ENCODE peak calls at places on chromosomes 13 and 19, in five cellular contexts. One of them, this sample, is unnamed.
A peak's percentile ranks its signal among the peaks of the same experiment; 100 is the strongest.

GRCh38 chr13:114012921-114013320 is 39.0 kb upstream of the C13orf46 start:
- DNase-seq in D341Med: no peak
- DNase-seq in stimulated activated CD8-positive, alpha-beta memory T cell treated with anti-CD3 and anti-CD28 coated beads, Interleukin-4, amount 100 ng/mL, for 48 hours: no peak
- DNase-seq in stimulated activated CD4-positive, alpha-beta T cell treated with anti-CD3 and anti-CD28 coated beads, Interleukin-12 subunit alpha, Interleukin-12 subunit beta, amount 100 ng/mL, for 48 hours: no peak
- DNase-seq in SW480: no peak
- DNase-seq in this sample: no peak

GRCh38 chr19:33214621-33215020 is 11.0 kb downstream of the SLC7A10 start:
- DNase-seq in D341Med: peak; percentile 66
- DNase-seq in stimulated activated CD8-positive, alpha-beta memory T cell treated with anti-CD3 and anti-CD28 coated beads, Interleukin-4, amount 100 ng/mL, for 48 hours: no peak
- DNase-seq in stimulated activated CD4-positive, alpha-beta T cell treated with anti-CD3 and anti-CD28 coated beads, Interleukin-12 subunit alpha, Interleukin-12 subunit beta, amount 100 ng/mL, for 48 hours: no peak
- DNase-seq in SW480: peak; percentile 33
- DNase-seq in this sample: no peak

GRCh38 chr19:39038098-39038497 is 5.7 kb upstream of the FBXO27 start:
- DNase-seq in D341Med: peak; percentile 84
- DNase-seq in stimulated activated CD8-positive, alpha-beta memory T cell treated with anti-CD3 and anti-CD28 coated beads, Interleukin-4, amount 100 ng/mL, for 48 hours: peak; percentile 31
- DNase-seq in stimulated activated CD4-positive, alpha-beta T cell treated with anti-CD3 and anti-CD28 coated beads, Interleukin-12 subunit alpha, Interleukin-12 subunit beta, amount 100 ng/mL, for 48 hours: no peak
- DNase-seq in SW480: peak; percentile 58
- DNase-seq in this sample: peak; percentile 3

GRCh38 chr19:38975214-38975860 is at the start of gene FBXO17:
- DNase-seq in D341Med: peak; percentile 83
- DNase-seq in stimulated activated CD8-positive, alpha-beta memory T cell treated with anti-CD3 and anti-CD28 coated beads, Interleukin-4, amount 100 ng/mL, for 48 hours: no peak
- DNase-seq in stimulated activated CD4-positive, alpha-beta T cell treated with anti-CD3 and anti-CD28 coated beads, Interleukin-12 subunit alpha, Interleukin-12 subunit beta, amount 100 ng/mL, for 48 hours: no peak
- DNase-seq in SW480: peak; percentile 77
- DNase-seq in this sample: peak; percentile 8

GRCh38 chr13:19181021-19181620 is 503 bp downstream of the TUBA3C start:
- DNase-seq in D341Med: no peak
- DNase-seq in stimulated activated CD8-positive, alpha-beta memory T cell treated with anti-CD3 and anti-CD28 coated beads, Interleukin-4, amount 100 ng/mL, for 48 hours: no peak
- DNase-seq in stimulated activated CD4-positive, alpha-beta T cell treated with anti-CD3 and anti-CD28 coated beads, Interleukin-12 subunit alpha, Interleukin-12 subunit beta, amount 100 ng/mL, for 48 hours: no peak
- DNase-seq in SW480: no peak
- DNase-seq in this sample: no peak

GRCh38 chr13:113589251-113589960 is 4.9 kb downstream of the TFDP1 start:
- DNase-seq in D341Med: no peak
- DNase-seq in stimulated activated CD8-positive, alpha-beta memory T cell treated with anti-CD3 and anti-CD28 coated beads, Interleukin-4, amount 100 ng/mL, for 48 hours: peak; percentile 20
- DNase-seq in stimulated activated CD4-positive, alpha-beta T cell treated with anti-CD3 and anti-CD28 coated beads, Interleukin-12 subunit alpha, Interleukin-12 subunit beta, amount 100 ng/mL, for 48 hours: no peak
- DNase-seq in SW480: no peak
- DNase-seq in this sample: no peak

GRCh38 chr13:31088826-31089420 is 72.8 kb downstream of the HSPH1 start:
- DNase-seq in D341Med: no peak
- DNase-seq in stimulated activated CD8-positive, alpha-beta memory T cell treated with anti-CD3 and anti-CD28 coated beads, Interleukin-4, amount 100 ng/mL, for 48 hours: no peak
- DNase-seq in stimulated activated CD4-positive, alpha-beta T cell treated with anti-CD3 and anti-CD28 coated beads, Interleukin-12 subunit alpha, Interleukin-12 subunit beta, amount 100 ng/mL, for 48 hours: no peak
- DNase-seq in SW480: no peak
- DNase-seq in this sample: no peak

GRCh38 chr19:56476671-56477428 is at the start of gene ZNF667:
- DNase-seq in D341Med: no peak
- DNase-seq in stimulated activated CD8-positive, alpha-beta memory T cell treated with anti-CD3 and anti-CD28 coated beads, Interleukin-4, amount 100 ng/mL, for 48 hours: peak; percentile 50
- DNase-seq in stimulated activated CD4-positive, alpha-beta T cell treated with anti-CD3 and anti-CD28 coated beads, Interleukin-12 subunit alpha, Interleukin-12 subunit beta, amount 100 ng/mL, for 48 hours: no peak
- DNase-seq in SW480: no peak
- DNase-seq in this sample: peak; percentile 77

GRCh38 chr19:19032420-19033175 is 719 bp downstream of the SUGP2 start:
- DNase-seq in D341Med: peak; percentile 90
- DNase-seq in stimulated activated CD8-positive, alpha-beta memory T cell treated with anti-CD3 and anti-CD28 coated beads, Interleukin-4, amount 100 ng/mL, for 48 hours: peak; percentile 92
- DNase-seq in stimulated activated CD4-positive, alpha-beta T cell treated with anti-CD3 and anti-CD28 coated beads, Interleukin-12 subunit alpha, Interleukin-12 subunit beta, amount 100 ng/mL, for 48 hours: peak; percentile 79
- DNase-seq in SW480: peak; percentile 31
- DNase-seq in this sample: peak; percentile 86

GRCh38 chr13:109666656-109667448 is 119.5 kb downstream of the IRS2 start:
- DNase-seq in D341Med: no peak
- DNase-seq in stimulated activated CD8-positive, alpha-beta memory T cell treated with anti-CD3 and anti-CD28 coated beads, Interleukin-4, amount 100 ng/mL, for 48 hours: no peak
- DNase-seq in stimulated activated CD4-positive, alpha-beta T cell treated with anti-CD3 and anti-CD28 coated beads, Interleukin-12 subunit alpha, Interleukin-12 subunit beta, amount 100 ng/mL, for 48 hours: no peak
- DNase-seq in SW480: peak; percentile 46
- DNase-seq in this sample: no peak

GRCh38 chr13:48400820-48401219 is 12.1 kb downstream of the LPAR6 start:
- DNase-seq in D341Med: no peak
- DNase-seq in stimulated activated CD8-positive, alpha-beta memory T cell treated with anti-CD3 and anti-CD28 coated beads, Interleukin-4, amount 100 ng/mL, for 48 hours: no peak
- DNase-seq in stimulated activated CD4-positive, alpha-beta T cell treated with anti-CD3 and anti-CD28 coated beads, Interleukin-12 subunit alpha, Interleukin-12 subunit beta, amount 100 ng/mL, for 48 hours: no peak
- DNase-seq in SW480: peak; percentile 3
- DNase-seq in this sample: no peak

GRCh38 chr13:20828540-20829364 is 55.0 kb upstream of the EEF1AKMT1 start:
- DNase-seq in D341Med: no peak
- DNase-seq in stimulated activated CD8-positive, alpha-beta memory T cell treated with anti-CD3 and anti-CD28 coated beads, Interleukin-4, amount 100 ng/mL, for 48 hours: no peak
- DNase-seq in stimulated activated CD4-positive, alpha-beta T cell treated with anti-CD3 and anti-CD28 coated beads, Interleukin-12 subunit alpha, Interleukin-12 subunit beta, amount 100 ng/mL, for 48 hours: no peak
- DNase-seq in SW480: peak; percentile 56
- DNase-seq in this sample: no peak

GRCh38 chr13:99053636-99054233 is 75.9 kb upstream of the DOCK9 start:
- DNase-seq in D341Med: peak; percentile 83
- DNase-seq in stimulated activated CD8-positive, alpha-beta memory T cell treated with anti-CD3 and anti-CD28 coated beads, Interleukin-4, amount 100 ng/mL, for 48 hours: peak; percentile 37
- DNase-seq in stimulated activated CD4-positive, alpha-beta T cell treated with anti-CD3 and anti-CD28 coated beads, Interleukin-12 subunit alpha, Interleukin-12 subunit beta, amount 100 ng/mL, for 48 hours: no peak
- DNase-seq in SW480: no peak
- DNase-seq in this sample: no peak

GRCh38 chr19:31380854-31381253 is 31.6 kb upstream of the TSHZ3 start:
- DNase-seq in D341Med: no peak
- DNase-seq in stimulated activated CD8-positive, alpha-beta memory T cell treated with anti-CD3 and anti-CD28 coated beads, Interleukin-4, amount 100 ng/mL, for 48 hours: no peak
- DNase-seq in stimulated activated CD4-positive, alpha-beta T cell treated with anti-CD3 and anti-CD28 coated beads, Interleukin-12 subunit alpha, Interleukin-12 subunit beta, amount 100 ng/mL, for 48 hours: no peak
- DNase-seq in SW480: no peak
- DNase-seq in this sample: no peak

GRCh38 chr13:110137677-110138008 is 169.3 kb downstream of the COL4A1 start:
- DNase-seq in D341Med: no peak
- DNase-seq in stimulated activated CD8-positive, alpha-beta memory T cell treated with anti-CD3 and anti-CD28 coated beads, Interleukin-4, amount 100 ng/mL, for 48 hours: no peak
- DNase-seq in stimulated activated CD4-positive, alpha-beta T cell treated with anti-CD3 and anti-CD28 coated beads, Interleukin-12 subunit alpha, Interleukin-12 subunit beta, amount 100 ng/mL, for 48 hours: peak; percentile 2
- DNase-seq in SW480: peak; percentile 95
- DNase-seq in this sample: peak; percentile 23

GRCh38 chr13:102555914-102556553 is 40.8 kb upstream of the TPP2 start:
- DNase-seq in D341Med: peak; percentile 40
- DNase-seq in stimulated activated CD8-positive, alpha-beta memory T cell treated with anti-CD3 and anti-CD28 coated beads, Interleukin-4, amount 100 ng/mL, for 48 hours: no peak
- DNase-seq in stimulated activated CD4-positive, alpha-beta T cell treated with anti-CD3 and anti-CD28 coated beads, Interleukin-12 subunit alpha, Interleukin-12 subunit beta, amount 100 ng/mL, for 48 hours: no peak
- DNase-seq in SW480: peak; percentile 54
- DNase-seq in this sample: no peak

GRCh38 chr19:40989453-40989852 is 1.6 kb upstream of the CYP2B6 start:
- DNase-seq in D341Med: no peak
- DNase-seq in stimulated activated CD8-positive, alpha-beta memory T cell treated with anti-CD3 and anti-CD28 coated beads, Interleukin-4, amount 100 ng/mL, for 48 hours: no peak
- DNase-seq in stimulated activated CD4-positive, alpha-beta T cell treated with anti-CD3 and anti-CD28 coated beads, Interleukin-12 subunit alpha, Interleukin-12 subunit beta, amount 100 ng/mL, for 48 hours: no peak
- DNase-seq in SW480: no peak
- DNase-seq in this sample: no peak

GRCh38 chr13:36420437-36420891 is 11.8 kb upstream of the CCNA1 start:
- DNase-seq in D341Med: peak; percentile 79
- DNase-seq in stimulated activated CD8-positive, alpha-beta memory T cell treated with anti-CD3 and anti-CD28 coated beads, Interleukin-4, amount 100 ng/mL, for 48 hours: peak; percentile 84
- DNase-seq in stimulated activated CD4-positive, alpha-beta T cell treated with anti-CD3 and anti-CD28 coated beads, Interleukin-12 subunit alpha, Interleukin-12 subunit beta, amount 100 ng/mL, for 48 hours: peak; percentile 53
- DNase-seq in SW480: peak; percentile 53
- DNase-seq in this sample: peak; percentile 33

GRCh38 chr13:91804724-91805123 is 406.3 kb downstream of the GPC5 start:
- DNase-seq in D341Med: no peak
- DNase-seq in stimulated activated CD8-positive, alpha-beta memory T cell treated with anti-CD3 and anti-CD28 coated beads, Interleukin-4, amount 100 ng/mL, for 48 hours: no peak
- DNase-seq in stimulated activated CD4-positive, alpha-beta T cell treated with anti-CD3 and anti-CD28 coated beads, Interleukin-12 subunit alpha, Interleukin-12 subunit beta, amount 100 ng/mL, for 48 hours: no peak
- DNase-seq in SW480: no peak
- DNase-seq in this sample: no peak

GRCh38 chr19:55809381-55810058 is 22.3 kb downstream of the NLRP11 start:
- DNase-seq in D341Med: peak; percentile 90
- DNase-seq in stimulated activated CD8-positive, alpha-beta memory T cell treated with anti-CD3 and anti-CD28 coated beads, Interleukin-4, amount 100 ng/mL, for 48 hours: peak; percentile 57
- DNase-seq in stimulated activated CD4-positive, alpha-beta T cell treated with anti-CD3 and anti-CD28 coated beads, Interleukin-12 subunit alpha, Interleukin-12 subunit beta, amount 100 ng/mL, for 48 hours: peak; percentile 24
- DNase-seq in SW480: peak; percentile 94
- DNase-seq in this sample: no peak

GRCh38 chr13:111143875-111144540 is 28.9 kb downstream of the ARHGEF7 start:
- DNase-seq in D341Med: no peak
- DNase-seq in stimulated activated CD8-positive, alpha-beta memory T cell treated with anti-CD3 and anti-CD28 coated beads, Interleukin-4, amount 100 ng/mL, for 48 hours: no peak
- DNase-seq in stimulated activated CD4-positive, alpha-beta T cell treated with anti-CD3 and anti-CD28 coated beads, Interleukin-12 subunit alpha, Interleukin-12 subunit beta, amount 100 ng/mL, for 48 hours: no peak
- DNase-seq in SW480: no peak
- DNase-seq in this sample: no peak

GRCh38 chr13:52393572-52394357 is 12.2 kb downstream of the THSD1 start:
- DNase-seq in D341Med: no peak
- DNase-seq in stimulated activated CD8-positive, alpha-beta memory T cell treated with anti-CD3 and anti-CD28 coated beads, Interleukin-4, amount 100 ng/mL, for 48 hours: no peak
- DNase-seq in stimulated activated CD4-positive, alpha-beta T cell treated with anti-CD3 and anti-CD28 coated beads, Interleukin-12 subunit alpha, Interleukin-12 subunit beta, amount 100 ng/mL, for 48 hours: no peak
- DNase-seq in SW480: no peak
- DNase-seq in this sample: no peak

GRCh38 chr19:29845576-29846176 is 33.9 kb downstream of the CCNE1 start:
- DNase-seq in D341Med: peak; percentile 62
- DNase-seq in stimulated activated CD8-positive, alpha-beta memory T cell treated with anti-CD3 and anti-CD28 coated beads, Interleukin-4, amount 100 ng/mL, for 48 hours: peak; percentile 59
- DNase-seq in stimulated activated CD4-positive, alpha-beta T cell treated with anti-CD3 and anti-CD28 coated beads, Interleukin-12 subunit alpha, Interleukin-12 subunit beta, amount 100 ng/mL, for 48 hours: peak; percentile 32
- DNase-seq in SW480: peak; percentile 51
- DNase-seq in this sample: no peak

GRCh38 chr19:54114340-54114826 is 1.1 kb downstream of the TFPT start:
- DNase-seq in D341Med: peak; percentile 58
- DNase-seq in stimulated activated CD8-positive, alpha-beta memory T cell treated with anti-CD3 and anti-CD28 coated beads, Interleukin-4, amount 100 ng/mL, for 48 hours: peak; percentile 67
- DNase-seq in stimulated activated CD4-positive, alpha-beta T cell treated with anti-CD3 and anti-CD28 coated beads, Interleukin-12 subunit alpha, Interleukin-12 subunit beta, amount 100 ng/mL, for 48 hours: no peak
- DNase-seq in SW480: peak; percentile 61
- DNase-seq in this sample: peak; percentile 5

GRCh38 chr13:23703241-23703640 is 133.0 kb downstream of the TNFRSF19 start:
- DNase-seq in D341Med: no peak
- DNase-seq in stimulated activated CD8-positive, alpha-beta memory T cell treated with anti-CD3 and anti-CD28 coated beads, Interleukin-4, amount 100 ng/mL, for 48 hours: no peak
- DNase-seq in stimulated activated CD4-positive, alpha-beta T cell treated with anti-CD3 and anti-CD28 coated beads, Interleukin-12 subunit alpha, Interleukin-12 subunit beta, amount 100 ng/mL, for 48 hours: no peak
- DNase-seq in SW480: no peak
- DNase-seq in this sample: no peak

GRCh38 chr19:2554856-2555255 is 78.9 kb downstream of the GADD45B start:
- DNase-seq in D341Med: no peak
- DNase-seq in stimulated activated CD8-positive, alpha-beta memory T cell treated with anti-CD3 and anti-CD28 coated beads, Interleukin-4, amount 100 ng/mL, for 48 hours: no peak
- DNase-seq in stimulated activated CD4-positive, alpha-beta T cell treated with anti-CD3 and anti-CD28 coated beads, Interleukin-12 subunit alpha, Interleukin-12 subunit beta, amount 100 ng/mL, for 48 hours: no peak
- DNase-seq in SW480: no peak
- DNase-seq in this sample: no peak

GRCh38 chr19:41872384-41872774 is 4.7 kb upstream of the CD79A start:
- DNase-seq in D341Med: no peak
- DNase-seq in stimulated activated CD8-positive, alpha-beta memory T cell treated with anti-CD3 and anti-CD28 coated beads, Interleukin-4, amount 100 ng/mL, for 48 hours: peak; percentile 53
- DNase-seq in stimulated activated CD4-positive, alpha-beta T cell treated with anti-CD3 and anti-CD28 coated beads, Interleukin-12 subunit alpha, Interleukin-12 subunit beta, amount 100 ng/mL, for 48 hours: no peak
- DNase-seq in SW480: no peak
- DNase-seq in this sample: no peak

GRCh38 chr19:588093-588742 is 1.5 kb upstream of the HCN2 start:
- DNase-seq in D341Med: peak; percentile 91
- DNase-seq in stimulated activated CD8-positive, alpha-beta memory T cell treated with anti-CD3 and anti-CD28 coated beads, Interleukin-4, amount 100 ng/mL, for 48 hours: peak; percentile 80
- DNase-seq in stimulated activated CD4-positive, alpha-beta T cell treated with anti-CD3 and anti-CD28 coated beads, Interleukin-12 subunit alpha, Interleukin-12 subunit beta, amount 100 ng/mL, for 48 hours: peak; percentile 66
- DNase-seq in SW480: peak; percentile 76
- DNase-seq in this sample: peak; percentile 93